ENCODE peak calls at places on chromosomes 7 and 10, in six cellular contexts. D is hepatocyte; T is CD8-positive, alpha-beta memory T cell; N is MM.1S; E is adipocyte; Q is psoas muscle. Y is an unnamed sample.

GRCh38 chr7:39622609-39623311 is 612 bp upstream of the RALA start:
- DNase-seq in D (no peak), T (no peak), N (no peak), E (no peak), Q (no peak), Y (no peak)

GRCh38 chr10:28624351-28624750 is 53.0 kb upstream of the BAMBI start:
- DNase-seq in D (no peak), T (no peak), N (peak; percentile 59), E (no peak), Q (no peak), Y (no peak)

GRCh38 chr7:104990983-104991382 is 23.0 kb upstream of the KMT2E start:
- DNase-seq in D (no peak), T (no peak), N (no peak), E (no peak), Q (no peak), Y (no peak)

GRCh38 chr7:116582164-116582732 is 57.4 kb downstream of the CAV1 start:
- DNase-seq in D (no peak), T (no peak), N (no peak), E (peak; percentile 66), Q (no peak), Y (peak; percentile 61)

GRCh38 chr7:81846398-81846797 is 76.6 kb upstream of the HGF start:
- DNase-seq in D (peak; percentile 23), T (no peak), N (peak; percentile 49), E (peak; percentile 65), Q (no peak), Y (peak; percentile 41)

GRCh38 chr7:148871030-148871429 is 13.1 kb downstream of the EZH2 start:
- DNase-seq in D (no peak), T (no peak), N (no peak), E (no peak), Q (no peak), Y (no peak)

GRCh38 chr7:1812693-1813393 is 142.8 kb downstream of the ELFN1 start:
- DNase-seq in D (no peak), T (no peak), N (no peak), E (no peak), Q (no peak), Y (no peak)

GRCh38 chr7:102434039-102434481 is 685 bp downstream of the ORAI2 start:
- DNase-seq in D (no peak), T (no peak), N (peak; percentile 51), E (no peak), Q (no peak), Y (no peak)

GRCh38 chr10:97434557-97434956 is 8.6 kb downstream of the PGAM1 start:
- DNase-seq in D (no peak), T (no peak), N (no peak), E (no peak), Q (no peak), Y (no peak)

GRCh38 chr7:117277576-117277975 is 45.3 kb downstream of the WNT2 start:
- DNase-seq in D (no peak), T (no peak), N (no peak), E (peak; percentile 34), Q (no peak), Y (no peak)

GRCh38 chr7:107728276-107728675 is 15.7 kb upstream of the CBLL1 start:
- DNase-seq in D (no peak), T (no peak), N (no peak), E (no peak), Q (no peak), Y (no peak)

GRCh38 chr10:132223156-132223590 is 36.4 kb downstream of the DPYSL4 start:
- DNase-seq in D (peak; percentile 89), T (peak; percentile 71), N (no peak), E (peak; percentile 93), Q (peak; percentile 81), Y (peak; percentile 78)

GRCh38 chr10:103814626-103815370 is 40.6 kb downstream of the SH3PXD2A start:
- DNase-seq in D (peak; percentile 53), T (no peak), N (no peak), E (peak; percentile 55), Q (no peak), Y (no peak)

GRCh38 chr10:126409821-126410220 is 21.5 kb upstream of the ADAM12 start:
- DNase-seq in D (no peak), T (no peak), N (no peak), E (no peak), Q (no peak), Y (no peak)

GRCh38 chr10:84665883-84666463 is 337.6 kb downstream of the CCSER2 start:
- DNase-seq in D (peak; percentile 23), T (no peak), N (no peak), E (no peak), Q (no peak), Y (no peak)

GRCh38 chr7:68063171-68063570 is 1066.5 kb downstream of the TYW1 start:
- DNase-seq in D (peak; percentile 8), T (no peak), N (no peak), E (peak; percentile 9), Q (no peak), Y (no peak)

GRCh38 chr10:456486-456885 is 233.0 kb downstream of the DIP2C start:
- DNase-seq in D (no peak), T (no peak), N (no peak), E (no peak), Q (no peak), Y (no peak)

GRCh38 chr7:74482629-74483401 is 29.1 kb downstream of the GTF2IRD1 start:
- DNase-seq in D (peak; percentile 64), T (no peak), N (no peak), E (peak; percentile 98), Q (peak; percentile 48), Y (peak; percentile 98)

GRCh38 chr10:99297033-99297432 is 32.1 kb upstream of the CNNM1 start:
- DNase-seq in D (no peak), T (no peak), N (no peak), E (no peak), Q (no peak), Y (no peak)

GRCh38 chr7:144391823-144392255 is 11.7 kb downstream of the NOBOX start:
- DNase-seq in D (peak; percentile 67), T (no peak), N (peak; percentile 74), E (peak; percentile 87), Q (no peak), Y (peak; percentile 46)

GRCh38 chr7:103445228-103446020 is 583 bp downstream of the SLC26A5 start:
- DNase-seq in D (peak; percentile 6), T (no peak), N (no peak), E (no peak), Q (no peak), Y (no peak)

GRCh38 chr7:6228865-6229264 is 43.6 kb downstream of the CYTH3 start:
- DNase-seq in D (peak; percentile 45), T (no peak), N (no peak), E (peak; percentile 80), Q (no peak), Y (peak; percentile 60)

GRCh38 chr10:5898163-5898562 is 8.1 kb downstream of the FBH1 start:
- DNase-seq in D (no peak), T (no peak), N (no peak), E (no peak), Q (no peak), Y (no peak)

GRCh38 chr7:134703241-134703594 is 56.6 kb downstream of the BPGM start:
- DNase-seq in D (no peak), T (no peak), N (no peak), E (no peak), Q (no peak), Y (no peak)

GRCh38 chr10:93160829-93161228 is 87.1 kb downstream of the CYP26A1 start:
- DNase-seq in D (no peak), T (no peak), N (no peak), E (no peak), Q (peak; percentile 72), Y (peak; percentile 73)

GRCh38 chr7:21903074-21903786 is 42.5 kb downstream of the CDCA7L start:
- DNase-seq in D (no peak), T (no peak), N (no peak), E (no peak), Q (no peak), Y (peak; percentile 40)

GRCh38 chr7:42107484-42107883 is 129.5 kb downstream of the GLI3 start:
- DNase-seq in D (peak; percentile 42), T (no peak), N (no peak), E (peak; percentile 45), Q (no peak), Y (no peak)

GRCh38 chr7:17948503-17949238 is 8.4 kb upstream of the SNX13 start:
- DNase-seq in D (no peak), T (no peak), N (no peak), E (peak; percentile 75), Q (no peak), Y (no peak)

GRCh38 chr10:126921974-126922525 is 16.8 kb downstream of the DOCK1 start:
- DNase-seq in D (no peak), T (no peak), N (no peak), E (peak; percentile 51), Q (no peak), Y (peak; percentile 88)

GRCh38 chr10:2839081-2839725 is 228.1 kb upstream of the PFKP start:
- DNase-seq in D (peak; percentile 49), T (no peak), N (peak; percentile 20), E (peak; percentile 3), Q (peak; percentile 30), Y (no peak)

GRCh38 chr7:140281255-140281654 is 104.5 kb upstream of the KDM7A start:
- DNase-seq in D (no peak), T (no peak), N (no peak), E (no peak), Q (no peak), Y (no peak)

GRCh38 chr7:30157217-30157616 is 22.4 kb downstream of the MTURN start:
- DNase-seq in D (no peak), T (no peak), N (no peak), E (no peak), Q (no peak), Y (no peak)
- H3K36me3 ChIP-seq in D (no peaks in the 10 kb centered on the region), T (no peaks in the 10 kb centered on the region), N (no peaks in the 10 kb centered on the region), E (peaks cover 81% of the 10 kb centered on the region), Q (peaks cover 48% of the 10 kb centered on the region), Y (no peaks in the 10 kb centered on the region)

GRCh38 chr10:34192646-34193045 is 622.5 kb downstream of the PARD3 start:
- DNase-seq in D (no peak), T (no peak), N (no peak), E (no peak), Q (no peak), Y (no peak)
- H3K36me3 ChIP-seq in D (no peaks in the 10 kb centered on the region), T (no peaks in the 10 kb centered on the region), N (no peaks in the 10 kb centered on the region), E (no peaks in the 10 kb centered on the region), Q (no peaks in the 10 kb centered on the region), Y (no peaks in the 10 kb centered on the region)

DNA sequence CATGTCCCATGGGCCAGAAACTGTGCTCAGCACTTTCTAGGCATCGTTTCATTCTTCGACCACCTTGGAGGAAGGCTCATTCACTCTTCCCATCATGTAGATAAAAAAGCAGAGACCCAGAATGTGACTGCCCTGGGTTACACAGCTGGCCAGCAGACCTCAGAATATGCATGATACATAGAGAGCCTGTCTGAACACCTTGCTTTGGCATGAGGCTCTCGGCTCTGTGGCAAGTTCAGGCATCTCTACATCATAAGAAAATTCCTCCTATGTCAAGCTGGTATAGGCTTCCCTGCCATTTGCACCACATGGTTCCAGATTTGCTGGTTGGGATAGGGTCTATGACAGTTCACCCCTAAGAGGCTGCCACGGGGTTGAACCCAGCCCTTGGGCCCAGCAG is 134.1 kb downstream of the CDH23 start:
- DNase-seq in D (no peak), T (no peak), N (no peak), E (no peak), Q (no peak), Y (no peak)
- H3K36me3 ChIP-seq in D (no peaks in the 10 kb centered on the region), T (no peaks in the 10 kb centered on the region), N (no peaks in the 10 kb centered on the region), E (no peaks in the 10 kb centered on the region), Q (no peaks in the 10 kb centered on the region), Y (no peaks in the 10 kb centered on the region)

DNA sequence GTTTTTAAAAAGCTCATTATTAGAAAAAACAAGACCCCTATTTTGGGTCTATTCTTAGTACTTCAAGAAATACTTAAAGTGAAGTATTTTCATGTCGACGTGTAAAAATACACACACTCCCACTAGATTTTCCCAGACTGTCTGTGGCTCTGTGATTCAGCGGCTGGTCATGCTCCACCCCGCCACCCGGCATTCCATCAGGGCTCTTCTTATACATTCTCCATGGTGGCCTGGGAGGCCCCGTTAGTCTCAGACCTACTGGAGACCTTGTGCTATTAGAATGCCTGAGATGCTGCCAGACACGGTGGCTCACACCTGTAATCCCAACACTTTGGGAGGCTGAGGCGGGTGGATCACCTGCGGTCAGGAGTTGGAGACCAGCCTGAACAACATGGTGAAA is 13.1 kb downstream of the TECPR1 start:
- DNase-seq in D (no peak), T (no peak), N (no peak), E (peak; percentile 7), Q (no peak), Y (peak; percentile 86)
- H3K36me3 ChIP-seq in D (no peaks in the 10 kb centered on the region), T (peaks cover 11% of the 10 kb centered on the region), N (no peaks in the 10 kb centered on the region), E (peaks cover 10% of the 10 kb centered on the region), Q (peaks cover 69% of the 10 kb centered on the region), Y (peaks cover 15% of the 10 kb centered on the region)

Y was measured in brain microvascular endothelial cell.